ENCODE peak calls at places on chromosomes 3 and 15, in nine cellular contexts. F is left lung; V is cardiac fibroblast; O is stimulated activated CD4-positive, alpha-beta T cell treated with anti-CD3 and anti-CD28 coated beads, Interleukin-2, amount 100 ng/mL, for 24 hours; H is HFFc6; Q is memory B cell; D is NCI-H1694; C is aorta; T is right cardiac atrium. B is an unnamed sample.

GRCh38 chr15:74540761-74541493 is at the start of gene ARID3B:
- DNase-seq in T (peak; percentile 98), D (peak; percentile 93), C (peak; percentile 99), V (peak; percentile 98), Q (peak; percentile 73), O (peak; percentile 98), H (peak; percentile 97), F (peak; percentile 98), B (peak; percentile 98)

GRCh38 chr3:125416235-125416634 is 41.1 kb upstream of the ZNF148 start:
- DNase-seq in T (no peak), V (no peak), O (no peak), Q (no peak), F (no peak), H (no peak), C (no peak), D (no peak), B (no peak)

GRCh38 chr3:69012111-69012835 is 1.2 kb downstream of the EOGT start:
- DNase-seq in H (no peak), F (no peak), T (peak; percentile 59), D (no peak), C (peak; percentile 73), O (no peak), Q (no peak), V (peak; percentile 39), B (no peak)

GRCh38 chr3:17407576-17407975 is 334.9 kb downstream of the TBC1D5 start:
- DNase-seq in D (no peak), F (no peak), C (no peak), H (no peak), O (no peak), Q (no peak), V (no peak), T (no peak), B (no peak)

GRCh38 chr3:76147846-76148245 is 362.5 kb upstream of the ZNF717 start:
- DNase-seq in C (no peak), V (no peak), Q (no peak), H (no peak), O (no peak), T (no peak), D (no peak), F (no peak), B (no peak)

GRCh38 chr3:110227987-110228386 is 843.6 kb upstream of the NECTIN3 start:
- DNase-seq in D (no peak), O (no peak), F (no peak), V (peak; percentile 73), C (no peak), Q (no peak), H (no peak), T (no peak), B (no peak)

GRCh38 chr3:72231439-72232196 is 446.7 kb upstream of the PROK2 start:
- DNase-seq in Q (no peak), T (no peak), H (no peak), C (no peak), V (no peak), F (no peak), D (no peak), O (no peak), B (no peak)

GRCh38 chr3:151393961-151394360 is 9.4 kb upstream of the P2RY12 start:
- DNase-seq in D (no peak), O (no peak), H (no peak), F (no peak), Q (no peak), C (no peak), V (no peak), T (no peak), B (no peak)

GRCh38 chr15:39266882-39267281 is 314.0 kb upstream of the THBS1 start:
- DNase-seq in T (no peak), C (no peak), O (no peak), Q (no peak), D (no peak), H (no peak), F (no peak), V (no peak), B (no peak)

GRCh38 chr15:62482715-62483429 is 317.8 kb upstream of the C2CD4B start:
- DNase-seq in C (no peak), D (peak; percentile 2), H (peak; percentile 81), T (no peak), V (peak; percentile 40), O (peak; percentile 7), F (no peak), Q (no peak), B (no peak)

GRCh38 chr15:77104155-77104554 is 33.2 kb upstream of the TSPAN3 start:
- DNase-seq in O (no peak), C (peak; percentile 59), D (no peak), Q (no peak), H (peak; percentile 8), F (no peak), T (peak; percentile 49), V (peak; percentile 62), B (no peak)